ENCODE peak calls at places on chromosome 19, in six cellular contexts. Q, X, J, V, Z and Y are unnamed samples.

GRCh38 chr19:18183529-18183928 is 9.5 kb upstream of the MPV17L2 start:
- DNase-seq in V (no peak), Q (no peak), X (no peak), Z (no peak), J (no peak), Y (no peak)

GRCh38 chr19:46426035-46426505 is 2.7 kb downstream of the PNMA8C start:
- DNase-seq in V (peak), J (no peak), Z (no peak), X (peak), Q (peak), Y (peak)

GRCh38 chr19:30036154-30037129 is 94.4 kb downstream of the URI1 start:
- DNase-seq in V (no peak), X (peak), J (no peak), Q (no peak), Z (no peak), Y (no peak)

GRCh38 chr19:50969413-50969760 is at the start of gene KLK6:
- DNase-seq in Z (no peak), X (no peak), Q (no peak), J (no peak), V (peak), Y (peak)

GRCh38 chr19:10193666-10194499 is 870 bp downstream of the DNMT1 start:
- DNase-seq in J (peak), V (peak), X (peak), Q (no peak), Z (peak), Y (peak)

GRCh38 chr19:7159105-7159933 is 89.8 kb downstream of the ZNF557 start:
- DNase-seq in Z (no peak), J (peak), X (peak), V (no peak), Q (peak), Y (peak)

GRCh38 chr19:14775855-14776254 is 2.5 kb downstream of the ADGRE2 start:
- DNase-seq in Z (no peak), X (no peak), Q (no peak), J (no peak), V (peak), Y (no peak)

GRCh38 chr19:3632739-3633558 is 6.4 kb upstream of the CACTIN start:
- DNase-seq in Q (no peak), J (no peak), X (no peak), V (no peak), Z (no peak), Y (no peak)

GRCh38 chr19:42032428-42032827 is 37.6 kb downstream of the GRIK5 start:
- DNase-seq in Q (no peak), J (no peak), X (no peak), Z (no peak), V (peak), Y (no peak)